ENCODE peak calls at places on chromosome 14, in seven cellular contexts. D, X, S, W, Y, F and H are unnamed samples.

GRCh38 chr14:62468946-62469345 is 576.3 kb downstream of the KCNH5 start:
- DNase-seq in X (no peak), F (no peak), Y (no peak), D (no peak), W (no peak), S (no peak), H (no peak)

GRCh38 chr14:101491841-101492240 is 69.5 kb upstream of the DIO3 start:
- DNase-seq in W (no peak), S (no peak), X (no peak), D (no peak), F (no peak), Y (peak; percentile 4), H (no peak)

GRCh38 chr14:95226801-95227200 is 69.5 kb upstream of the DICER1 start:
- DNase-seq in D (no peak), X (no peak), W (no peak), F (no peak), S (no peak), Y (no peak), H (no peak)

GRCh38 chr14:60250318-60251035 is 1.5 kb downstream of the PPM1A start:
- DNase-seq in W (peak; percentile 53), X (no peak), D (peak; percentile 9), F (peak; percentile 12), S (no peak), Y (no peak), H (no peak)

GRCh38 chr14:59918824-59919581 is 941 bp upstream of the LRRC9 start:
- DNase-seq in S (no peak), D (peak; percentile 28), F (peak; percentile 31), Y (no peak), X (no peak), W (no peak), H (no peak)

GRCh38 chr14:71142375-71143038 is 235.2 kb downstream of the PCNX1 start:
- DNase-seq in D (no peak), Y (no peak), S (no peak), X (peak; percentile 39), W (peak; percentile 94), F (peak; percentile 99), H (no peak)

GRCh38 chr14:63273717-63274673 is 44.7 kb downstream of the GPHB5 start:
- DNase-seq in X (no peak), F (peak; percentile 64), W (no peak), Y (peak; percentile 54), D (no peak), S (no peak), H (no peak)

GRCh38 chr14:77866932-77867331 is 67.0 kb downstream of the ADCK1 start:
- DNase-seq in S (no peak), W (no peak), X (no peak), Y (no peak), D (no peak), F (no peak), H (no peak)

GRCh38 chr14:59629384-59630158 is 53.0 kb upstream of the CCDC175 start:
- DNase-seq in S (no peak), F (no peak), Y (no peak), X (no peak), D (no peak), W (no peak), H (no peak)

GRCh38 chr14:92009604-92010003 is 30.3 kb downstream of the TRIP11 start:
- DNase-seq in S (no peak), X (no peak), D (no peak), F (no peak), W (no peak), Y (no peak), H (no peak)

GRCh38 chr14:22561661-22562579 is 27.1 kb downstream of the DAD1 start:
- DNase-seq in W (no peak), D (no peak), F (no peak), S (no peak), X (no peak), Y (no peak), H (no peak)

GRCh38 chr14:93753647-93754046 is 34.6 kb downstream of the PRIMA1 start:
- DNase-seq in F (no peak), X (no peak), Y (no peak), S (no peak), W (no peak), D (no peak), H (no peak)

GRCh38 chr14:95045255-95045701 is 112.1 kb downstream of the DICER1 start:
- DNase-seq in D (no peak), W (no peak), Y (no peak), X (no peak), F (no peak), S (no peak), H (peak; percentile 7)

GRCh38 chr14:93734086-93734822 is 54.0 kb downstream of the PRIMA1 start:
- DNase-seq in D (no peak), W (no peak), Y (peak; percentile 43), X (peak; percentile 19), S (no peak), F (no peak), H (no peak)

GRCh38 chr14:28765907-28766504 is 581 bp upstream of the FOXG1 start:
- DNase-seq in W (no peak), S (no peak), Y (no peak), F (no peak), X (peak; percentile 60), D (peak; percentile 44), H (no peak)

GRCh38 chr14:70660967-70661871 is 19.5 kb downstream of the TTC9 start:
- DNase-seq in F (no peak), D (no peak), Y (no peak), S (no peak), W (no peak), X (no peak), H (no peak)

GRCh38 chr14:75543786-75544185 is 21.5 kb downstream of the BATF start:
- DNase-seq in X (no peak), W (no peak), F (no peak), Y (no peak), S (no peak), D (no peak), H (no peak)

GRCh38 chr14:101717663-101718490 is 43.6 kb upstream of the PPP2R5C start:
- DNase-seq in S (no peak), F (no peak), Y (no peak), X (no peak), D (no peak), W (no peak), H (no peak)

GRCh38 chr14:51845811-51846210 is 14.6 kb upstream of the GNG2 start:
- DNase-seq in X (no peak), S (no peak), Y (no peak), W (no peak), F (no peak), D (no peak), H (no peak)

GRCh38 chr14:35123388-35123703 is 994 bp downstream of the PRORP start:
- DNase-seq in Y (no peak), F (no peak), S (no peak), W (no peak), X (no peak), D (no peak), H (no peak)

GRCh38 chr14:50040401-50040775 is 76.0 kb downstream of the VCPKMT start:
- DNase-seq in D (no peak), S (no peak), W (peak; percentile 85), X (no peak), Y (no peak), F (peak; percentile 67), H (no peak)

GRCh38 chr14:90812109-90812508 is 4.1 kb downstream of the TTC7B start:
- DNase-seq in D (no peak), F (no peak), W (no peak), Y (no peak), S (no peak), X (no peak), H (no peak)

GRCh38 chr14:90483551-90483950 is 86.7 kb downstream of the CALM1 start:
- DNase-seq in Y (no peak), X (no peak), F (no peak), D (no peak), S (no peak), W (no peak), H (no peak)

DNA sequence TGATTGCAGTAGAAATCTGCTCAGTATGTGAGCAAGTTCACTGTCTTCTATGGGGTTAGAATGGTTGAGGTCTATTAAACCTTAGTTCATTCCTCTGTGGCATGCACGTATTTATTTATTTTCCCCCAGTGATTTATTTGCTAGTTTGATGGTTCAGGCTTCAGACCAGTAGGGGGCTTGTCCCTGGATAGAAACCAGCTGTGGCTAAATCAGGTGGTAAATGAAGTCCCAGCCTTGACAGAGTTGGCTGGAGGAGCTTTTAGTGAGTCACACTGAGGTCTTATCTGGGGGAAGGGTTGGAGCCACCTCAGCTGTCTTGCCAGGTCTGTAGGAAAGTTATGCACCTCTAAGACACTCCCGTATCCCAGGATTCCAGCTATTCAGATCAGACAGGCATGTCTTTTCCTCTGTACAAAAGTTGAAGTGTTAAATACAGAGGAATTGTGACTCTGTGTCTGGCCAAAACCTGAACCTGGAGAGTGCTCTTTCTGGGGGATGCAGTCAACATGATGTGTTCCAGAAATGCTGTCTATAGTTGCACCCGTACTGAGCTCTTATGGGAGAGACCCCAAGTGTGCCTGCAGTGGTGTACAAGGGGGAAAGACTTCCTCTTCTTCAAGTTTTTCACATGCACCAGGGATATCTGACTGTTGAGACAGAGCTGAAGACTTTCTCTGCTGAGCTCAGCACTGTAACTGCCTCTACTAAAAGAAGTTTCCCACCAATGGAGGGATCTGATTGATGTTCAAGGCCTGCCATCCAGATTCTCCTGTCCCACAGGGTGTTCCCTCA is 1322.1 kb downstream of the TMEM121 start:
- DNase-seq in Y (peak; percentile 31), W (peak; percentile 85), X (peak; percentile 47), D (no peak), F (no peak), S (no peak), H (no peak)
- TF ChIP-seq CTCF in Y (no peak), W (peak; percentile 9), X (peak; percentile 52), D (no peak), F (no peak), S (no peak), H (no peak)

DNA sequence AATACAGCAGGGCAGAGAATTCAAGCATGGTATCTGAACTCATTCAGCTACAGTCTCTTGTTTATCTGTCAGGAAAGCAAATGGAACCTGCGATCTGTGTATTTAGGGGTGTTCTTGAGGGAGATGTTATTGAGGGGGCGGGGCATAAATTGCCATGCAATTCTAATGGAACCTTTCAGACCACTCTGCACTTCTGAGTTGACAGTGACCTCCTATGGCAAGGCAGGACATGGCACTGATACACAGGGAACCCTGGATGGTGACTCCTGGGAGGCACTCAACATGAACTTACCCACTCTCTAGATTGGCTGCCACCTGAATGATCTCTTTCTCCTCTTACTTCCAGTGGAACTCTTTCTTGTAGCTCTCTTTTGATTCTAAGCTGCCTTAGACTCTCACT is 787.3 kb downstream of the VRK1 start:
- DNase-seq in S (no peak), F (no peak), X (no peak), D (peak; percentile 10), W (no peak), Y (no peak), H (no peak)
- TF ChIP-seq CTCF in S (no peak), F (no peak), X (peak; percentile 20), D (no peak), W (no peak), Y (no peak), H (no peak)

GRCh38 chr14:69299286-69300035 is 39.5 kb downstream of the GALNT16 start:
- DNase-seq in S (no peak), F (no peak), D (peak; percentile 22), Y (no peak), X (no peak), W (no peak), H (no peak)
- TF ChIP-seq CTCF in S (no peak), F (peak; percentile 30), D (no peak), Y (no peak), X (peak; percentile 19), W (peak; percentile 20), H (no peak)

DNA sequence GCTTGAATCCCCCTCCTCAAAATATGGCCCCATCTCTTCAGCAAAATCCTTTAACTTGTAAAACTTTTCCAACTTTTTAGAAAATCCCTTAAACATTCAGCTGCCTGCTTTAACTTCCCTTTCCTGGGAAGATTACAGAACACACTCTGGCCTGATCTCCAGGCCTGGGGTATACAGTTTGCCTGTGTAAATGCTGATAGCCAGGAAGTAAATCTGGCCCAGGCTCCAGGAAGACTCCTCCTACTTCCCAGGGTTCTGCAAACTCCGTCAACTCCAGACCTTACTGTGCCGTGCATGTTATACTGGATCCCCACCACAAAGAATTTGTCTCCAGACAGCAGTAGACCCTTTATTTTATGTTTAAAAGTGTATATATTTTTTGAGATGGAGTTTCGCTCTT is 67.0 kb upstream of the FERMT2 start:
- DNase-seq in F (no peak), S (no peak), W (no peak), X (no peak), D (no peak), Y (no peak), H (no peak)
- TF ChIP-seq CTCF in F (no peak), S (no peak), W (no peak), X (no peak), D (no peak), Y (no peak), H (no peak)